ENCODE peak calls at places on chromosomes 16 and 17, in seven cellular contexts. F is astrocyte of the spinal cord, C is cardiac fibroblast, L is AG10803, G is kidney, P is RWPE1, V is heart left ventricle. Q is an unnamed sample.

GRCh38 chr17:81803728-81804558 is at the start of gene GCGR:
- DNase-seq in P (no peak), V (no peak), F (no peak), L (no peak), G (peak), C (no peak), Q (no peak)

GRCh38 chr16:70805787-70806186 is 4.8 kb upstream of the VAC14 start:
- DNase-seq in G (no peak), F (peak), P (peak), V (no peak), L (peak), C (peak), Q (no peak)

GRCh38 chr17:35116845-35117244 is 2.8 kb downstream of the RAD51D start:
- DNase-seq in F (peak), G (no peak), V (no peak), P (no peak), C (no peak), L (no peak), Q (no peak)

GRCh38 chr16:58098207-58099096 is 30.7 kb downstream of the CFAP20 start:
- DNase-seq in G (peak), L (peak), V (no peak), P (peak), C (peak), F (no peak), Q (peak)

GRCh38 chr17:72004011-72004427 is 116.8 kb upstream of the SOX9 start:
- DNase-seq in F (peak), V (no peak), P (peak), G (no peak), C (peak), L (peak), Q (no peak)

GRCh38 chr17:4555863-4556646 is 871 bp upstream of the MYBBP1A start:
- DNase-seq in C (no peak), L (no peak), V (peak), F (no peak), G (peak), P (no peak), Q (no peak)

GRCh38 chr16:22664132-22664531 is 149.8 kb upstream of the HS3ST2 start:
- DNase-seq in G (no peak), L (no peak), C (no peak), V (no peak), F (no peak), P (no peak), Q (no peak)

GRCh38 chr17:12911241-12911640 is 106.6 kb downstream of the ELAC2 start:
- DNase-seq in L (no peak), C (peak), F (no peak), G (no peak), V (no peak), P (no peak), Q (no peak)

GRCh38 chr17:60598001-60598736 is 1.8 kb upstream of the PPM1D start:
- DNase-seq in P (no peak), G (no peak), C (no peak), L (no peak), F (no peak), V (no peak), Q (no peak)

GRCh38 chr17:30812218-30813177 is 12.0 kb downstream of the CRLF3 start:
- DNase-seq in L (peak), P (peak), G (no peak), V (no peak), C (peak), F (peak), Q (no peak)

GRCh38 chr16:10528635-10529034 is 51.8 kb downstream of the EMP2 start:
- DNase-seq in C (no peak), F (no peak), V (no peak), P (no peak), L (no peak), G (no peak), Q (no peak)

GRCh38 chr16:53982631-53983042 is 278.7 kb downstream of the FTO start:
- DNase-seq in C (peak), L (no peak), P (peak), G (no peak), F (no peak), V (no peak), Q (no peak)

GRCh38 chr17:29914819-29915537 is 15.1 kb downstream of the SSH2 start:
- DNase-seq in C (no peak), L (no peak), V (no peak), F (no peak), P (no peak), G (no peak), Q (no peak)

GRCh38 chr16:1439058-1439698 is 5.2 kb downstream of the CCDC154 start:
- DNase-seq in P (no peak), G (no peak), L (no peak), C (no peak), V (no peak), F (no peak), Q (no peak)

GRCh38 chr16:57982345-57982744 is 11.4 kb upstream of the CNGB1 start:
- DNase-seq in C (no peak), L (no peak), V (no peak), P (no peak), G (no peak), F (no peak), Q (no peak)

GRCh38 chr17:49913226-49914095 is 55.5 kb upstream of the DLX4 start:
- DNase-seq in V (no peak), G (no peak), P (no peak), F (peak), C (peak), L (peak), Q (no peak)

DNA sequence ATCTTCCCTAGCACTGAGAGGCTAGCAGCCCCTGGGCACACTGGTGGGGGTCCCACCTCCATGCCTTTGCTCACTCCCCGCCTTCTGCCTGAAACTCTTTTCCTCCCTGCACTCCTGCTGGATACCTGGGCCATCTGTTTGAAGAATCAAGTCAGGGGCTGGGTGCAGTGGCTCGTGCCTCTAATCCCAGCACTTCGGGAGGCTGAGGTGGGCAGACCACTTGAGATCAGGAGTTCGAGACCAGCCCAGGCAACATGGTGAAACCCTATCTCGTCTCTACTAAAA is 15.7 kb downstream of the FOXJ1 start:
- DNase-seq in P (no peak), F (no peak), V (no peak), C (no peak), G (no peak), L (no peak), Q (no peak)
- TF ChIP-seq CTCF in P (no peak), F (no peak), V (no peak), C (no peak), G (no peak), L (no peak), Q (no peak)

GRCh38 chr16:23801387-23801786 is 34.4 kb upstream of the PRKCB start:
- DNase-seq in L (peak), F (peak), V (peak), P (peak), G (peak), C (peak), Q (no peak)
- TF ChIP-seq CTCF in L (peak), F (peak), V (peak), P (peak), G (peak), C (peak), Q (peak)

DNA sequence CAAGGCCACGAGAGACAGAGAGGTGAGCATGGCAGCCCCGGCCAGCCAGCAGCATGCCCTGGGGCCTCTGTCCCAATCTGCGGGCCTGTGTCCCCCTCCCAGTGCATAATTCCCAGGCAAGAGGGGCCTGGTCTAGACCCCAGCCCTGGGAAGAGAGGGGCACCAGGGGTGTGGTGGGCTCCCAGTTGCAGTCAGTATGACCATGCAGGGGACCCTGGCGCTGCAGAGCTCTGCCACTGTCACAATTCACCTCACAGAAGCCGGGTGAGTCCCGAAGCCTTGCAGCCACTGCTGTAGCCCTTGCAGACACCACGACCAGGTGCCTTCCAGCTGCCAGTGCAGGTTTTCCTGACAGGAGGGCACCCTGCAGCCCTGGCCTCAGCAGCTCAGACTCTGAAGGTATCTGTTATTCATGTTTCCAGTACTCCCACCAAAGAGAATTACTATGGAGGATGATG is 25.8 kb upstream of the KSR1 start:
- DNase-seq in L (no peak), P (no peak), F (no peak), C (no peak), G (no peak), V (no peak), Q (no peak)
- TF ChIP-seq CTCF in L (no peak), P (no peak), F (no peak), C (no peak), G (no peak), V (no peak), Q (no peak)

GRCh38 chr16:24700549-24701392 is 28.7 kb upstream of the TNRC6A start:
- DNase-seq in V (peak), P (peak), L (peak), C (peak), F (peak), G (peak), Q (no peak)
- TF ChIP-seq CTCF in V (no peak), P (no peak), L (peak), C (peak), F (peak), G (peak), Q (peak)

GRCh38 chr17:45236002-45236606 is 14.4 kb downstream of the FMNL1 start:
- DNase-seq in F (no peak), P (no peak), C (no peak), V (no peak), L (no peak), G (no peak), Q (no peak)
- TF ChIP-seq CTCF in F (no peak), P (peak), C (no peak), V (peak), L (no peak), G (no peak), Q (peak)

GRCh38 chr17:17425005-17425404 is 51.8 kb upstream of the MED9 start:
- DNase-seq in F (no peak), V (no peak), C (no peak), L (no peak), G (no peak), P (no peak), Q (no peak)
- TF ChIP-seq CTCF in F (no peak), V (no peak), C (no peak), L (no peak), G (no peak), P (no peak), Q (no peak)

GRCh38 chr16:28063611-28064061 is at the start of gene GSG1L:
- DNase-seq in C (no peak), G (no peak), F (no peak), V (no peak), P (no peak), L (no peak), Q (no peak)
- TF ChIP-seq CTCF in C (no peak), G (no peak), F (no peak), V (peak), P (no peak), L (no peak), Q (peak)

Q was measured in chondrocyte.